ENCODE peak calls at places on chromosomes 13 and 19, in five cellular contexts. One of them, this sample, is unnamed.

GRCh38 chr13:72126424-72126823 is 259.4 kb upstream of the DACH1 start:
- DNase-seq in BJ: no peak
- DNase-seq in AG09319: no peak
- DNase-seq in tibial nerve: no peak
- DNase-seq in lower lobe of right lung: no peak
- DNase-seq in this sample: no peak

GRCh38 chr13:20525144-20525600 is 485 bp downstream of the CRYL1 start:
- DNase-seq in AG09319: no peak
- DNase-seq in BJ: no peak
- DNase-seq in tibial nerve: no peak
- DNase-seq in lower lobe of right lung: peak
- DNase-seq in this sample: peak

GRCh38 chr13:79196366-79196765 is 209.7 kb downstream of the RBM26 start:
- DNase-seq in AG09319: no peak
- DNase-seq in lower lobe of right lung: no peak
- DNase-seq in BJ: no peak
- DNase-seq in tibial nerve: no peak
- DNase-seq in this sample: no peak

GRCh38 chr13:75469087-75469486 is 12.9 kb downstream of the TBC1D4 start:
- DNase-seq in BJ: no peak
- DNase-seq in AG09319: no peak
- DNase-seq in lower lobe of right lung: no peak
- DNase-seq in tibial nerve: no peak
- DNase-seq in this sample: no peak

GRCh38 chr19:58317481-58318072 is 9.2 kb upstream of the ZSCAN22 start:
- DNase-seq in tibial nerve: no peak
- DNase-seq in AG09319: no peak
- DNase-seq in BJ: no peak
- DNase-seq in lower lobe of right lung: no peak
- DNase-seq in this sample: no peak

GRCh38 chr19:47637550-47637949 is 28.6 kb downstream of the BICRA start:
- DNase-seq in AG09319: no peak
- DNase-seq in tibial nerve: no peak
- DNase-seq in lower lobe of right lung: no peak
- DNase-seq in BJ: no peak
- DNase-seq in this sample: no peak

GRCh38 chr13:29140277-29140676 is 320.1 kb downstream of the MTUS2 start:
- DNase-seq in tibial nerve: no peak
- DNase-seq in AG09319: no peak
- DNase-seq in BJ: peak
- DNase-seq in lower lobe of right lung: no peak
- DNase-seq in this sample: no peak

GRCh38 chr13:61188057-61188456 is 227.6 kb downstream of the PCDH20 start:
- DNase-seq in lower lobe of right lung: no peak
- DNase-seq in tibial nerve: no peak
- DNase-seq in BJ: no peak
- DNase-seq in AG09319: no peak
- DNase-seq in this sample: no peak

GRCh38 chr13:33015791-33016323 is 366 bp upstream of the KL start:
- DNase-seq in lower lobe of right lung: peak
- DNase-seq in AG09319: no peak
- DNase-seq in tibial nerve: no peak
- DNase-seq in BJ: no peak
- DNase-seq in this sample: peak

GRCh38 chr19:10836478-10837325 is 690 bp upstream of the TMED1 start:
- DNase-seq in AG09319: peak
- DNase-seq in lower lobe of right lung: peak
- DNase-seq in tibial nerve: peak
- DNase-seq in BJ: no peak
- DNase-seq in this sample: peak

GRCh38 chr13:86946734-86947133 is 724.4 kb upstream of the SLITRK5 start:
- DNase-seq in AG09319: no peak
- DNase-seq in tibial nerve: no peak
- DNase-seq in lower lobe of right lung: no peak
- DNase-seq in BJ: no peak
- DNase-seq in this sample: no peak

DNA sequence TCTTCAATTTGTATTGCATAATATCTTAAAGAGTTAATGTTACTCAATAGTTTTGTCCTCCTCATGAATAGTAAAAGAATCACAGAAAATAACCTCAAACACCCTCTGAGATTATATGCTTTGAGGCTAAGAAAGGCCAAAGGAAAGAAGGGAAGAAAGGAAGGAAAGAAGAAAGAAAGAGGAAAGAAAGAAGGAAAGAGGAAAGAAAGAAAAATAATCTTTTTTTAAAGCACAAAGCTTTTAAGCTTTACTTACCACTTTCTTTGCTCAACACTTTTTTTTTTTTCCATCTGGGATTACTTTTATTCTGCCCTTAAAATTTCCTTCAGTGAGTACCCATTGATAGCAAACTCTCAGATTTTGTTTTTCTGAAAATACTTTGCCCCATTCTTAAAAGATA is 369.1 kb downstream of the FGF9 start:
- DNase-seq in lower lobe of right lung: no peak
- DNase-seq in BJ: no peak
- DNase-seq in tibial nerve: no peak
- DNase-seq in AG09319: no peak
- DNase-seq in this sample: no peak
- TF ChIP-seq CTCF in lower lobe of right lung: no peak
- TF ChIP-seq CTCF in BJ: no peak
- TF ChIP-seq CTCF in tibial nerve: no peak
- TF ChIP-seq CTCF in AG09319: no peak
- TF ChIP-seq CTCF in this sample: no peak

DNA sequence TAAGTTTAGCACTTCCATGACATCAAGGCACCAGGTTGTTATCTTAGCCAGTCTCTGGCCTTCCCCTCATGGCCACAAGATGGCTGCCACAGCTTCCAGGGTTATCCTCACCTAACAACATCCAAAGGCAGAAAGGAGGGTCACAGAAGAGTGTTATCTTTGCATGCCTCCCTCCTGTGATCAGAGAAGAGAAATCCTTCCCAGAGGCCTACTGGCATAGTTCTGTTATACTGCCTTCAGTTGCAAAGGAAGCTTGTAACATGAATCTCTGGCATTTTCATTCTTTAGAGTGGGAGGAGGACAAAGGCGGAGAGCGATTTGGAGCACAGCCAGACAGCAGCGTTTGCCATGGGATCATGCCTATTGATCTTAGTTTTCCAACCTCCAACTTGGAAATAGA is 135.6 kb downstream of the DNAJC15 start:
- DNase-seq in tibial nerve: no peak
- DNase-seq in AG09319: peak
- DNase-seq in lower lobe of right lung: no peak
- DNase-seq in BJ: no peak
- DNase-seq in this sample: no peak
- TF ChIP-seq CTCF in tibial nerve: no peak
- TF ChIP-seq CTCF in AG09319: peak
- TF ChIP-seq CTCF in lower lobe of right lung: no peak
- TF ChIP-seq CTCF in BJ: peak
- TF ChIP-seq CTCF in this sample: peak

DNA sequence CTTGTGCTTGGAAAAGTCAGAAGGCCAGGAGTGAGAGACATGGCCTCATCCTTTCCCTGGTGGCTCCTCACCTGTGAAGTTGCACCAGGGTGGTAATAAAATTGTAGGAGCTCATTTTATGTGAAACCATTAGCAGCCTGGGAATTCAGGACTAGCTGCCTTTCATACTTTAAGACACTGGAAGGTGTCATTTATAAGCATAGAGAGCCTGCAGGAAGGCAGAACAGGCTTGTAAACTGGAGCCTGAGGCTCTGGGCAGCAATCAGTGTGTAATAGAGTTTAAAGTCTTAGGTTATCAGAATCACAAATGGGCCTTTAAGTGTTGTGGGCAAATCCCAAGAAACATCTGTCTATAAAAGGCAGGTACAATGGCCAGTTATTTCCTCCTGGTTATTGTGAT is 127.2 kb downstream of the TM9SF2 start:
- DNase-seq in AG09319: no peak
- DNase-seq in tibial nerve: no peak
- DNase-seq in lower lobe of right lung: no peak
- DNase-seq in BJ: no peak
- DNase-seq in this sample: no peak
- TF ChIP-seq CTCF in AG09319: no peak
- TF ChIP-seq CTCF in tibial nerve: no peak
- TF ChIP-seq CTCF in lower lobe of right lung: no peak
- TF ChIP-seq CTCF in BJ: no peak
- TF ChIP-seq CTCF in this sample: no peak

GRCh38 chr13:51831519-51831918 is 13.5 kb downstream of the TMEM272 start:
- DNase-seq in AG09319: no peak
- DNase-seq in tibial nerve: no peak
- DNase-seq in BJ: no peak
- DNase-seq in lower lobe of right lung: no peak
- DNase-seq in this sample: no peak

GRCh38 chr13:51834581-51835158 is 10.3 kb downstream of the TMEM272 start:
- DNase-seq in BJ: no peak
- DNase-seq in tibial nerve: no peak
- DNase-seq in AG09319: no peak
- DNase-seq in lower lobe of right lung: no peak
- DNase-seq in this sample: peak

GRCh38 chr13:51829236-51829899 is 15.6 kb downstream of the TMEM272 start:
- DNase-seq in BJ: no peak
- DNase-seq in tibial nerve: no peak
- DNase-seq in AG09319: no peak
- DNase-seq in lower lobe of right lung: no peak
- DNase-seq in this sample: peak

GRCh38 chr13:51833980-51834379 is 11.0 kb downstream of the TMEM272 start:
- DNase-seq in AG09319: no peak
- DNase-seq in BJ: no peak
- DNase-seq in tibial nerve: no peak
- DNase-seq in lower lobe of right lung: no peak
- DNase-seq in this sample: no peak

GRCh38 chr13:51832471-51833152 is 12.4 kb downstream of the TMEM272 start:
- DNase-seq in BJ: no peak
- DNase-seq in tibial nerve: no peak
- DNase-seq in AG09319: no peak
- DNase-seq in lower lobe of right lung: no peak
- DNase-seq in this sample: no peak
- TF ChIP-seq CTCF in BJ: peak
- TF ChIP-seq CTCF in tibial nerve: peak
- TF ChIP-seq CTCF in AG09319: peak
- TF ChIP-seq CTCF in lower lobe of right lung: peak
- TF ChIP-seq CTCF in this sample: no peak

GRCh38 chr19:40691421-40692211 is 1.2 kb upstream of the NUMBL start:
- DNase-seq in BJ: no peak
- DNase-seq in AG09319: no peak
- DNase-seq in lower lobe of right lung: no peak
- DNase-seq in tibial nerve: no peak
- DNase-seq in this sample: peak
- TF ChIP-seq CTCF in BJ: no peak
- TF ChIP-seq CTCF in AG09319: no peak
- TF ChIP-seq CTCF in lower lobe of right lung: no peak
- TF ChIP-seq CTCF in tibial nerve: no peak
- TF ChIP-seq CTCF in this sample: no peak

GRCh38 chr13:41973247-41973741 is 12.4 kb upstream of the VWA8 start:
- DNase-seq in BJ: no peak
- DNase-seq in tibial nerve: no peak
- DNase-seq in lower lobe of right lung: no peak
- DNase-seq in AG09319: no peak
- DNase-seq in this sample: no peak
- TF ChIP-seq CTCF in BJ: no peak
- TF ChIP-seq CTCF in tibial nerve: no peak
- TF ChIP-seq CTCF in lower lobe of right lung: no peak
- TF ChIP-seq CTCF in AG09319: no peak
- TF ChIP-seq CTCF in this sample: no peak

DNA sequence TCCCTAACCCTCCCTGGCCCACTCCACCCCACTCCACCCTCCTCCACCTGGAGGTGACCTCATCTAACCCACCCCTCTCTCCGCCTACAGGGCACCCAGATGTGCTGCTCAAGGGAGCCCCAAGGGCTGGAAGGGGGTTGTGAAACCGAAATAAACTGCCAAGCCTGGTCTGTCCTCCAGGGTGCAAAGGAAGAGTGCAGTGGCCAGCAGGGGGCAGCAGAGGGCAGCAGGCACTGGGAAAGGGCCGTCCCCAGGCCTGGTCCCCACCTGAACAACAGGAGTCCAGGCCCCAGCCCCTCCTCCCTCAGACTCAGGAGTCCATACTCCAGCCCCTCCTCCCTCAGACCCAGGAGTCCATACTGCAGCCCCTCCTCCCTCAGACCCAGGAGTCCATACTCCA is 8.4 kb upstream of the BCAM start:
- DNase-seq in tibial nerve: peak
- DNase-seq in AG09319: peak
- DNase-seq in BJ: no peak
- DNase-seq in lower lobe of right lung: peak
- DNase-seq in this sample: peak
- TF ChIP-seq CTCF in tibial nerve: peak
- TF ChIP-seq CTCF in AG09319: peak
- TF ChIP-seq CTCF in BJ: peak
- TF ChIP-seq CTCF in lower lobe of right lung: peak
- TF ChIP-seq CTCF in this sample: peak

DNA sequence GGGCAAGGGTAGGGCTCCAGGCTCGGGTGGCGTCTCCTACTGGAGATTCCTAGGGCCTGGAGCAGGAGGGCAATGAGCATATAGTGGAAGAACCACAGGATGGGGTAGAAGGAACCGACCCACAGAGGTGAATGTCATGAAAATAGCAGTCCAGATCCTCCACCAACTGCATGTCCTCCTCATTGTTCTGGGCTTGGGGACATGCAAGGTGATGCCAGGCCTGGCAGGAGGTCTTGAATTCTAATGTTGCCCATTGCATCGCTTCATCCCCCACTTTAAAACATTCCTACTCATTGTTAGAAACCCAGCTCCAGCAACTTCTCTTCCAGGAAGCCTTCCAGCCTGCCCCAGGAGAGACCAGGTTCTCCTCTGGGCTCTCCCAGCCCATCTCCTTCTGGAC is 49.4 kb downstream of the OR10H4 start:
- DNase-seq in lower lobe of right lung: no peak
- DNase-seq in BJ: no peak
- DNase-seq in tibial nerve: no peak
- DNase-seq in AG09319: no peak
- DNase-seq in this sample: no peak
- TF ChIP-seq CTCF in lower lobe of right lung: no peak
- TF ChIP-seq CTCF in BJ: no peak
- TF ChIP-seq CTCF in tibial nerve: no peak
- TF ChIP-seq CTCF in AG09319: no peak
- TF ChIP-seq CTCF in this sample: no peak

DNA sequence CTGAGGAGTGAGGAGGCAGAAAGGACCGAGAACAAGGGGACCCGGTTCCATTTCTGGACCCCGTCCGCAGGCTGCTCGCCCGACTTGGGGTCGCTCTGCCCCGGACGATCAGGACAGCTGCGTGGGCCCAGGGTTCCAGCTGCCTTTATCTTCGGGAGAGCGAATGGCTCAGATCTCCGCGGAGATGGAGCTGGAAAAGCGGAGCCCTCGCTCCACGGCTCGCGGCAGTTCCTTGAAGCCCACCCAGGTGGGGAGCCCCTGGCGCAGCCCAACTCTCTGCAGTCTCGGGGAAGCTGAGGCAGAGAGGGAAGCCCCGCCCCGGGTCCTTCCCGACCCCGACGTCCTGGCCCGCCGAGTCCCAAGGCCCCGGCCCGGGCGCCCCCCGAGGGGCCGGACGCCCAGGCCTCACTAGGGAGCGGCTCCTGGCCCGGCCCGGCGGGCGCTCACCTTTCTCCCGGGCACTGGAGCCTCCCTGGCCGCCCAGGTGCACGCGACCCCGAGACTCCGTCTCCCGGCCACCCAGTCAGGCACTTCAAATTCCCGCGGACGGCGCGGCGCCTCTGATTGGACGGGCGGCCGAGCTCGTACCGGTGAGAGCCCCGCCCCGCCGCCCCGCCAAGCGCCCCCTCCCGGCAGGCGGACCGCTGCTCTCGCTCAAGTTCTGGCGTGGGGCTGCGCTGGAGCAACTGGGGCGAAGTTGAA is 485.7 kb downstream of the UQCRFS1 start:
- DNase-seq in AG09319: no peak
- DNase-seq in BJ: no peak
- DNase-seq in tibial nerve: no peak
- DNase-seq in lower lobe of right lung: no peak
- DNase-seq in this sample: peak
- TF ChIP-seq CTCF in AG09319: peak
- TF ChIP-seq CTCF in BJ: peak
- TF ChIP-seq CTCF in tibial nerve: no peak
- TF ChIP-seq CTCF in lower lobe of right lung: peak
- TF ChIP-seq CTCF in this sample: peak

This sample was measured in glutamatergic neuron.